ENCODE peak calls at places on chromosomes 3 and 15, in six cellular contexts. A, S, X, Z, M and K are unnamed samples.

GRCh38 chr3:73623996-73624362 is 762 bp downstream of the PDZRN3 start:
- DNase-seq in A (peak), S (peak), X (no peak), Z (peak), M (no peak), K (peak)

GRCh38 chr3:29515451-29515850 is 234.6 kb downstream of the RBMS3 start:
- DNase-seq in A (peak), S (no peak), X (no peak), Z (peak), M (no peak), K (no peak)

GRCh38 chr3:185115371-185115770 is 37.5 kb downstream of the C3orf70 start:
- DNase-seq in A (no peak), S (no peak), X (no peak), Z (no peak), M (no peak), K (no peak)

GRCh38 chr3:162525052-162525451 is 1028.4 kb downstream of the OTOL1 start:
- DNase-seq in A (peak), S (peak), X (no peak), Z (no peak), M (no peak), K (peak)

GRCh38 chr3:127238602-127239001 is 45.7 kb downstream of the PRR23E start:
- DNase-seq in A (peak), S (no peak), X (no peak), Z (peak), M (no peak), K (no peak)

GRCh38 chr3:169144691-169145090 is 518.8 kb downstream of the MECOM start:
- DNase-seq in A (no peak), S (no peak), X (no peak), Z (peak), M (no peak), K (no peak)

GRCh38 chr3:115855911-115856310 is 232.6 kb downstream of the GAP43 start:
- DNase-seq in A (peak), S (no peak), X (no peak), Z (no peak), M (no peak), K (no peak)

GRCh38 chr15:91047545-91048199 is 25.3 kb upstream of the VPS33B start:
- DNase-seq in A (peak), S (no peak), X (no peak), Z (no peak), M (no peak), K (no peak)

GRCh38 chr15:42264790-42265189 is 8.2 kb upstream of the GANC start:
- DNase-seq in A (no peak), S (no peak), X (no peak), Z (no peak), M (no peak), K (no peak)

GRCh38 chr3:164375538-164375937 is 702.8 kb downstream of the SI start:
- DNase-seq in A (no peak), S (no peak), X (no peak), Z (no peak), M (no peak), K (no peak)

GRCh38 chr3:51992017-51992682 is 3.5 kb downstream of the RPL29 start:
- DNase-seq in A (no peak), S (no peak), X (no peak), Z (no peak), M (no peak), K (no peak)

GRCh38 chr15:81215531-81215930 is 18.9 kb downstream of the IL16 start:
- DNase-seq in A (no peak), S (no peak), X (no peak), Z (no peak), M (no peak), K (no peak)

GRCh38 chr3:155753038-155753647 is 8.3 kb upstream of the PLCH1 start:
- DNase-seq in A (peak), S (peak), X (no peak), Z (no peak), M (peak), K (peak)

GRCh38 chr15:44692659-44693058 is 18.5 kb downstream of the PATL2 start:
- DNase-seq in A (no peak), S (no peak), X (no peak), Z (no peak), M (no peak), K (no peak)

GRCh38 chr15:75669191-75669878 is 21.6 kb downstream of the SNX33 start:
- DNase-seq in A (peak), S (peak), X (no peak), Z (peak), M (no peak), K (no peak)

GRCh38 chr15:64775551-64776401 is at the start of gene RBPMS2:
- DNase-seq in A (peak), S (peak), X (no peak), Z (no peak), M (no peak), K (no peak)

GRCh38 chr3:127682576-127682975 is 9.8 kb downstream of the ABTB1 start:
- DNase-seq in A (no peak), S (no peak), X (no peak), Z (no peak), M (no peak), K (no peak)

GRCh38 chr15:41919954-41920538 is 26.2 kb upstream of the SPTBN5 start:
- DNase-seq in A (peak), S (peak), X (no peak), Z (no peak), M (no peak), K (peak)

GRCh38 chr15:44029003-44029402 is 166.1 kb downstream of the FRMD5 start:
- DNase-seq in A (peak), S (no peak), X (no peak), Z (no peak), M (no peak), K (no peak)

GRCh38 chr15:48559270-48559669 is 86.2 kb downstream of the FBN1 start:
- DNase-seq in A (peak), S (peak), X (no peak), Z (no peak), M (no peak), K (no peak)

GRCh38 chr3:123695152-123695551 is 110.3 kb upstream of the HACD2 start:
- DNase-seq in A (peak), S (no peak), X (no peak), Z (no peak), M (peak), K (no peak)
- H3K4me3 ChIP-seq in A (no peak), S (no peak), X (no peak), Z (no peak), M (no peak), K (no peak)

GRCh38 chr3:89440351-89440750 is 332.9 kb downstream of the EPHA3 start:
- DNase-seq in A (no peak), S (no peak), X (no peak), Z (no peak), M (no peak), K (no peak)
- H3K27ac ChIP-seq in A (no peak), S (no peak), X (no peak), Z (no peak), M (no peak), K (no peak)

GRCh38 chr3:37668831-37669610 is 192.7 kb upstream of the CTDSPL start:
- DNase-seq in A (no peak), S (peak), X (no peak), Z (peak), M (no peak), K (peak)
- H3K4me3 ChIP-seq in A (no peak), S (no peak), X (no peak), Z (no peak), M (no peak), K (no peak)

GRCh38 chr3:193865879-193866480 is 270.0 kb upstream of the HES1 start:
- DNase-seq in A (peak), S (no peak), X (no peak), Z (no peak), M (no peak), K (no peak)
- H3K27ac ChIP-seq in A (no peak), S (no peak), X (no peak), Z (no peak), M (no peak), K (no peak)

DNA sequence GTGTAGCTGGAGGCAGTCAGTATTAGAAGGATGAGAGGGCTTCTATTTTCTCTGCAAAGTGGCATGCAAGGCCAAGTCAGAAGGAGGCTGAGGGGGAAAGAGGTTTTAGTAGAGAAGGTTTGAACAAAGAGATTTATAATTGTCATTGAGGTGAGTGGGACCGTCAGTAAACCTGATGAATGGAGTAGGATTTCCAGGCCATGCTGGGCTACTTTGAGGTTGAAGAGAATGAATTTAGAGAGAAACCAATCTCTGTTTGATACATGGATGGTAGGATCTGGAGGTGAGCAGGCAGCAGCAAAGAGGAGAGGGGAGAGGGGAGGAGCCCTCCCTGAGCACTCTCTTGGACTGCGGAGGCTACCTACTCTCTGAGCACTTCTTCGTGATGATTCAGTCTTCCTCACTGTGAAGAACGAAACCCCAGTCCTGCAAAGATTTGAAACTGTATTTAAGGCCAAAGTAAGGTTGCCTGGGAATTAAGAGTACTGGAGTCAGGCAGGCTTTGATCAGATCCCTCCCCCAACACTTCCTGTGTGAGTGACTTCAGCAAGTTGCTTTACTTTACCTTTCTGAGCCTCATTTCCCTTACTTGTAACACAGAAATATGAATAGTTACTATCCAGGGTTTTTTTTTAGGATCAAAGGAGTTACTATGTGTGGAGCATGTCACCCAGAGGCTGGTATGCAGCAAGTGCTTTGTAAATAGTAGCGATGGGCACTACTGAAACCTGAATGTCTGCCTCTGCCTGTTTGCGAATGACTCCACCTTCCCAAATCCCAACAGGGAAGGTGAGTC is 75.8 kb downstream of the RPL39L start:
- DNase-seq in A (peak), S (peak), X (no peak), Z (peak), M (peak), K (no peak)
- H3K4me3 ChIP-seq in A (no peak), S (no peak), X (no peak), Z (no peak), M (no peak), K (no peak)

GRCh38 chr3:39937315-39937714 is 127.9 kb downstream of the MYRIP start:
- DNase-seq in A (no peak), S (peak), X (no peak), Z (no peak), M (peak), K (no peak)
- H3K27ac ChIP-seq in A (no peak), S (peak), X (no peak), Z (no peak), M (no peak), K (no peak)

GRCh38 chr15:83512459-83512858 is 65.3 kb downstream of the SH3GL3 start:
- DNase-seq in A (no peak), S (no peak), X (no peak), Z (no peak), M (no peak), K (no peak)

GRCh38 chr15:83515171-83515570 is 68.0 kb downstream of the SH3GL3 start:
- DNase-seq in A (no peak), S (no peak), X (no peak), Z (no peak), M (no peak), K (no peak)

GRCh38 chr15:83514584-83514983 is 67.4 kb downstream of the SH3GL3 start:
- DNase-seq in A (no peak), S (no peak), X (no peak), Z (no peak), M (no peak), K (no peak)

GRCh38 chr15:83516935-83517334 is 69.8 kb downstream of the SH3GL3 start:
- DNase-seq in A (peak), S (no peak), X (no peak), Z (peak), M (no peak), K (no peak)
- H3K4me3 ChIP-seq in A (no peak), S (no peak), X (no peak), Z (no peak), M (no peak), K (no peak)

GRCh38 chr3:190346541-190346940 is 24.3 kb upstream of the CLDN1 start:
- DNase-seq in A (peak), S (no peak), X (no peak), Z (no peak), M (no peak), K (no peak)

GRCh38 chr3:190340071-190340470 is 17.8 kb upstream of the CLDN1 start:
- DNase-seq in A (peak), S (no peak), X (no peak), Z (peak), M (no peak), K (no peak)

GRCh38 chr3:190345878-190346277 is 23.6 kb upstream of the CLDN1 start:
- DNase-seq in A (peak), S (no peak), X (no peak), Z (peak), M (no peak), K (no peak)

DNA sequence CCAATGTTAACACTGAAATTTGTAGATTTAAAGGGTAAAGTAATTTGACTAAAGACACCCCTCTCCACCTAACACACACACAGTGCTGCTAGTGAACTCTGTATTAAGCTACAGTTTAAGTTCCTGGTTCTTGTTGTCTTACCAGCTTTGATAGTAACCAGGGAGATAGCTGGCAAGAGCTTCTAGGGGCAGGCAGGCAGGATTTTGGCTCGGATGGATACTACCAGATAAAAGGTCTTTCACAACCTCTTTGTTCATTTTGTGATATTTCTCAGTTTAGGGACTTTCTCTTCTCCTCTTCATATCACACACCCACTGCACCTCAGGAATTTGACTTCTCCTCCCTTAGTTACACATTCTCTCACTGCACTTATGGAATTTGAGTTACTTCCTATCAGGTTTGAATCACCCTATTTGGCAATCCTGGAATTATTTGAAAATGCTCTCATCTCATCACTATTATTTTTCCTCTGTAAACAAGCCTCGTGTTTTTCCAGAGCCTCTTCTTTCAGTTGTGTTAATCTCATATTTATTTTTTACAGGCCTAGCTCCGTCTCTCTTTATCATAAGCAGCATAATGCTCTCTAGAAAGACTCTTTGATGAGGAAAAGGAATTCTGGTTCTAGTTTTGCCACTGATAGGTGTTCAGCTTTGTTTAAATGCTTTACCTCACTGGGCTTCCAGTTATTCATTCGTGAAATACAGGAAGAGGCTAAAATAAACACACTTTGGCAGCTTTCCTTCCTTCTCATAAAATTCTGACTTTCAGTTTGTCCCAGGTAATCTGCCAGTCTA is 23.0 kb upstream of the CLDN1 start:
- DNase-seq in A (peak), S (peak), X (no peak), Z (peak), M (peak), K (peak)
- H3K27ac ChIP-seq in A (peak), S (peak), X (no peak), Z (peak), M (peak), K (no peak)